ENCODE peak calls at places on chromosomes 7 and 10, in five cellular contexts. L, Q, W, J and U are unnamed samples.

GRCh38 chr7:106042196-106042611 is 69.9 kb downstream of the SYPL1 start:
- DNase-seq in W (no peak), L (no peak), J (no peak), Q (no peak), U (no peak)

GRCh38 chr10:103814626-103815370 is 40.6 kb downstream of the SH3PXD2A start:
- DNase-seq in L (no peak), J (no peak), W (no peak), Q (no peak), U (no peak)

GRCh38 chr7:42134276-42134871 is 102.6 kb downstream of the GLI3 start:
- DNase-seq in W (no peak), J (no peak), L (no peak), Q (no peak), U (no peak)

GRCh38 chr7:106057962-106058901 is 53.9 kb downstream of the SYPL1 start:
- DNase-seq in L (no peak), Q (no peak), J (peak; percentile 88), W (no peak), U (peak; percentile 85)

GRCh38 chr7:148912758-148913541 is 28.9 kb upstream of the EZH2 start:
- DNase-seq in L (peak; percentile 60), J (no peak), W (peak; percentile 67), Q (peak; percentile 23), U (no peak)

GRCh38 chr7:11261470-11261869 is 287.8 kb downstream of the PHF14 start:
- DNase-seq in L (no peak), W (no peak), J (peak; percentile 1), Q (no peak), U (peak; percentile 6)

GRCh38 chr7:50632561-50633413 is 67.6 kb upstream of the DDC start:
- DNase-seq in W (peak; percentile 65), Q (peak; percentile 56), L (peak; percentile 63), J (peak; percentile 70), U (peak; percentile 51)

GRCh38 chr10:69179089-69179742 is 818 bp upstream of the SUPV3L1 start:
- DNase-seq in Q (peak; percentile 9), W (peak; percentile 30), J (no peak), L (no peak), U (no peak)

GRCh38 chr7:7208524-7208923 is 26.2 kb downstream of the C1GALT1 start:
- DNase-seq in L (no peak), J (no peak), W (no peak), Q (no peak), U (no peak)

GRCh38 chr7:135174941-135175340 is 4.4 kb upstream of the CYREN start:
- DNase-seq in W (no peak), L (no peak), Q (no peak), J (no peak), U (no peak)

GRCh38 chr10:30185916-30186315 is 126.5 kb upstream of the JCAD start:
- DNase-seq in L (no peak), J (peak; percentile 90), Q (no peak), W (no peak), U (peak; percentile 76)

GRCh38 chr7:40918701-40919271 is 784.0 kb downstream of the SUGCT start:
- DNase-seq in Q (no peak), J (peak; percentile 93), L (no peak), W (no peak), U (peak; percentile 97)

GRCh38 chr7:148540041-148540738 is 50.4 kb upstream of the C7orf33 start:
- DNase-seq in Q (no peak), L (no peak), W (no peak), J (peak; percentile 73), U (peak; percentile 81)

GRCh38 chr7:31991846-31992245 is 78.4 kb downstream of the PDE1C start:
- DNase-seq in W (no peak), Q (no peak), L (no peak), J (peak; percentile 19), U (no peak)

GRCh38 chr10:8477300-8477699 is 422.8 kb downstream of the GATA3 start:
- DNase-seq in Q (no peak), L (no peak), W (no peak), J (no peak), U (no peak)

GRCh38 chr7:90384433-90384832 is 18.8 kb upstream of the CLDN12 start:
- DNase-seq in W (no peak), L (no peak), J (peak; percentile 31), Q (no peak), U (no peak)

GRCh38 chr10:114387784-114388183 is 16.5 kb downstream of the AFAP1L2 start:
- DNase-seq in L (no peak), W (no peak), Q (no peak), J (no peak), U (no peak)

GRCh38 chr7:118080947-118081346 is 103.0 kb upstream of the LSM8 start:
- DNase-seq in J (peak; percentile 96), Q (peak; percentile 48), L (no peak), W (peak; percentile 57), U (peak; percentile 94)

GRCh38 chr7:99579956-99580777 is 17.9 kb upstream of the TMEM225B start:
- DNase-seq in J (no peak), L (peak; percentile 61), Q (peak; percentile 52), W (peak; percentile 59), U (no peak)

GRCh38 chr7:94067047-94067446 is 62.9 kb upstream of the BET1 start:
- DNase-seq in Q (no peak), L (no peak), W (no peak), J (peak; percentile 79), U (peak; percentile 90)

GRCh38 chr10:71234970-71235681 is 22.8 kb downstream of the UNC5B start:
- DNase-seq in J (no peak), W (no peak), L (no peak), Q (no peak), U (no peak)

GRCh38 chr7:6232534-6232933 is 39.9 kb downstream of the CYTH3 start:
- DNase-seq in L (no peak), Q (no peak), W (no peak), J (no peak), U (no peak)

GRCh38 chr10:24706479-24707118 is 17.1 kb downstream of the ARHGAP21 start:
- DNase-seq in J (peak; percentile 94), L (no peak), Q (peak; percentile 32), W (peak; percentile 30), U (peak; percentile 81)

GRCh38 chr7:87173456-87173855 is 21.2 kb downstream of the DMTF1 start:
- DNase-seq in J (no peak), Q (no peak), L (no peak), W (no peak), U (no peak)

GRCh38 chr10:126420571-126421275 is 32.4 kb upstream of the ADAM12 start:
- DNase-seq in J (no peak), L (no peak), W (no peak), Q (no peak), U (no peak)

GRCh38 chr10:80855348-80855971 is 317.8 kb downstream of the SH2D4B start:
- DNase-seq in J (no peak), W (no peak), L (no peak), Q (no peak), U (no peak)

GRCh38 chr10:92142949-92143348 is 147.9 kb downstream of the CPEB3 start:
- DNase-seq in L (no peak), Q (no peak), J (no peak), W (no peak), U (no peak)